ENCODE peak calls at places on chromosome 14, in ten cellular contexts. X, T, C, B, R, D, U, J, Z and V are unnamed samples.

GRCh38 chr14:61560323-61560722 is 135.0 kb upstream of the HIF1A start:
- DNase-seq in X (no peak), T (no peak), C (no peak), B (no peak), R (no peak), D (no peak), U (peak; percentile 81), J (no peak), Z (no peak), V (no peak)

GRCh38 chr14:105894978-105895881 is 368.8 kb downstream of the TMEM121 start:
- DNase-seq in X (no peak), T (no peak), C (peak; percentile 14), B (no peak), R (no peak), D (no peak), U (no peak), J (no peak), Z (no peak), V (peak; percentile 64)

GRCh38 chr14:89418452-89418851 is 1.4 kb upstream of the FOXN3 start:
- DNase-seq in X (no peak), T (no peak), C (peak; percentile 44), B (no peak), R (no peak), D (no peak), U (no peak), J (no peak), Z (no peak), V (no peak)

GRCh38 chr14:101289230-101289690 is 272.0 kb upstream of the DIO3 start:
- DNase-seq in X (no peak), T (no peak), C (no peak), B (no peak), R (no peak), D (no peak), U (no peak), J (no peak), Z (no peak), V (no peak)

GRCh38 chr14:65462411-65462810 is 49.9 kb downstream of the FUT8 start:
- DNase-seq in X (no peak), T (no peak), C (no peak), B (no peak), R (no peak), D (peak; percentile 95), U (no peak), J (no peak), Z (no peak), V (no peak)

GRCh38 chr14:104957146-104958113 is 20.7 kb downstream of the AHNAK2 start:
- DNase-seq in X (no peak), T (no peak), C (peak; percentile 16), B (no peak), R (no peak), D (no peak), U (no peak), J (no peak), Z (no peak), V (peak; percentile 52)

GRCh38 chr14:100342195-100342594 is 19.1 kb downstream of the SLC25A47 start:
- DNase-seq in X (no peak), T (no peak), C (no peak), B (no peak), R (no peak), D (no peak), U (no peak), J (no peak), Z (no peak), V (no peak)

GRCh38 chr14:60485600-60486251 is at the start of gene C14orf39:
- DNase-seq in X (no peak), T (no peak), C (no peak), B (no peak), R (peak; percentile 85), D (no peak), U (peak; percentile 1), J (no peak), Z (no peak), V (no peak)

GRCh38 chr14:74955229-74955999 is at the start of gene PGF:
- DNase-seq in X (no peak), T (no peak), C (peak; percentile 86), B (peak; percentile 37), R (peak; percentile 68), D (peak; percentile 45), U (peak; percentile 46), J (no peak), Z (peak; percentile 23), V (peak; percentile 94)

GRCh38 chr14:87522575-87522974 is 470.4 kb downstream of the GALC start:
- DNase-seq in X (no peak), T (no peak), C (no peak), B (no peak), R (no peak), D (peak; percentile 32), U (no peak), J (no peak), Z (no peak), V (no peak)

GRCh38 chr14:78157855-78158436 is 12.2 kb upstream of the NRXN3 start:
- DNase-seq in X (no peak), T (no peak), C (peak; percentile 37), B (no peak), R (peak; percentile 78), D (peak; percentile 47), U (peak; percentile 6), J (no peak), Z (no peak), V (no peak)

GRCh38 chr14:87615050-87615449 is 377.9 kb downstream of the GALC start:
- DNase-seq in X (no peak), T (no peak), C (no peak), B (no peak), R (no peak), D (no peak), U (no peak), J (no peak), Z (no peak), V (no peak)

GRCh38 chr14:81465507-81466228 is 65.5 kb upstream of the STON2 start:
- DNase-seq in X (no peak), T (no peak), C (no peak), B (no peak), R (no peak), D (no peak), U (no peak), J (no peak), Z (no peak), V (no peak)

GRCh38 chr14:21987937-21988336 is 314.3 kb upstream of the OR4E1 start:
- DNase-seq in X (no peak), T (no peak), C (no peak), B (no peak), R (peak; percentile 44), D (peak; percentile 43), U (peak; percentile 26), J (no peak), Z (no peak), V (no peak)

GRCh38 chr14:81710232-81710845 is 176.7 kb upstream of the SEL1L start:
- DNase-seq in X (no peak), T (no peak), C (no peak), B (no peak), R (peak; percentile 33), D (peak; percentile 56), U (peak; percentile 14), J (no peak), Z (peak; percentile 59), V (no peak)

GRCh38 chr14:64053694-64054669 is 201.2 kb downstream of the SYNE2 start:
- DNase-seq in X (no peak), T (no peak), C (no peak), B (no peak), R (no peak), D (peak; percentile 23), U (no peak), J (no peak), Z (no peak), V (peak; percentile 45)

GRCh38 chr14:90828642-90829487 is 12.6 kb upstream of the TTC7B start:
- DNase-seq in X (no peak), T (no peak), C (no peak), B (no peak), R (no peak), D (no peak), U (peak; percentile 56), J (no peak), Z (no peak), V (peak; percentile 60)

GRCh38 chr14:71720978-71721624 is 211.1 kb upstream of the RGS6 start:
- DNase-seq in X (no peak), T (no peak), C (no peak), B (no peak), R (peak; percentile 65), D (peak; percentile 77), U (peak; percentile 78), J (no peak), Z (peak; percentile 41), V (peak; percentile 33)

GRCh38 chr14:68816943-68817430 is 24.1 kb upstream of the ZFP36L1 start:
- DNase-seq in X (no peak), T (no peak), C (no peak), B (no peak), R (no peak), D (no peak), U (no peak), J (no peak), Z (no peak), V (no peak)

GRCh38 chr14:91228112-91229004 is 16.1 kb downstream of the GPR68 start:
- DNase-seq in X (peak; percentile 79), T (no peak), C (no peak), B (peak; percentile 78), R (no peak), D (peak; percentile 79), U (peak; percentile 48), J (peak; percentile 92), Z (no peak), V (no peak)

GRCh38 chr14:104976198-104977007 is 1.8 kb downstream of the AHNAK2 start:
- DNase-seq in X (peak; percentile 82), T (no peak), C (peak; percentile 91), B (peak; percentile 79), R (peak; percentile 95), D (peak; percentile 92), U (peak; percentile 85), J (peak; percentile 67), Z (peak; percentile 84), V (peak; percentile 90)

GRCh38 chr14:72906316-72906715 is 12.4 kb upstream of the DPF3 start:
- DNase-seq in X (no peak), T (no peak), C (no peak), B (no peak), R (no peak), D (peak; percentile 98), U (peak; percentile 49), J (no peak), Z (no peak), V (no peak)

GRCh38 chr14:25400607-25401206 is 350.8 kb upstream of the STXBP6 start:
- DNase-seq in X (no peak), T (no peak), C (no peak), B (no peak), R (peak; percentile 57), D (peak; percentile 50), U (peak; percentile 32), J (no peak), Z (peak; percentile 45), V (no peak)

GRCh38 chr14:77041837-77042557 is 13.5 kb upstream of the IRF2BPL start:
- DNase-seq in X (no peak), T (no peak), C (peak; percentile 63), B (no peak), R (no peak), D (peak; percentile 77), U (peak; percentile 95), J (no peak), Z (no peak), V (peak; percentile 56)

GRCh38 chr14:97824218-97824617 is 1027.0 kb downstream of the VRK1 start:
- DNase-seq in X (no peak), T (no peak), C (no peak), B (no peak), R (no peak), D (no peak), U (no peak), J (no peak), Z (no peak), V (no peak)

GRCh38 chr14:91315844-91316267 is 71.4 kb upstream of the GPR68 start:
- DNase-seq in X (peak; percentile 73), T (no peak), C (no peak), B (peak; percentile 84), R (no peak), D (peak; percentile 28), U (no peak), J (peak; percentile 97), Z (no peak), V (no peak)

GRCh38 chr14:93749081-93749430 is 39.2 kb downstream of the PRIMA1 start:
- DNase-seq in X (no peak), T (no peak), C (no peak), B (no peak), R (no peak), D (no peak), U (no peak), J (no peak), Z (no peak), V (no peak)

GRCh38 chr14:56185991-56186390 is 67.8 kb downstream of the PELI2 start:
- DNase-seq in X (no peak), T (no peak), C (no peak), B (no peak), R (no peak), D (no peak), U (no peak), J (no peak), Z (peak; percentile 31), V (no peak)